ENCODE peak calls at places on chromosomes 13 and 19, in four cellular contexts. J is Peyer's patch, O is sigmoid colon, W is breast epithelium. E is an unnamed sample. For H3K27me3, the result is how much of the 10 kb centered on the place peaks cover.

GRCh38 chr19:932647-933552 is 7.1 kb downstream of the ARID3A start:
- DNase-seq in J (peak), O (peak), W (no peak), E (peak)

GRCh38 chr13:106493569-106493968 is 41.9 kb downstream of the EFNB2 start:
- DNase-seq in O (no peak), J (no peak), W (no peak), E (no peak)

GRCh38 chr13:76293751-76294150 is 592.5 kb downstream of the KCTD12 start:
- DNase-seq in J (no peak), O (no peak), W (no peak), E (no peak)

GRCh38 chr19:40609561-40610395 is 8.6 kb downstream of the LTBP4 start:
- DNase-seq in J (peak), O (peak), W (peak), E (peak)

GRCh38 chr19:7689165-7689564 is 8.5 kb downstream of the TRAPPC5 start:
- DNase-seq in J (no peak), W (no peak), O (no peak), E (no peak)

GRCh38 chr13:99743079-99743478 is 228.5 kb downstream of the ZIC5 start:
- DNase-seq in W (no peak), J (no peak), O (no peak), E (no peak)

GRCh38 chr13:48302920-48303330 is 626 bp upstream of the RB1 start:
- DNase-seq in O (no peak), J (no peak), W (no peak), E (no peak)

GRCh38 chr13:99067160-99067985 is 89.5 kb upstream of the DOCK9 start:
- DNase-seq in J (no peak), W (no peak), O (no peak), E (no peak)

GRCh38 chr13:61084983-61085382 is 330.7 kb downstream of the PCDH20 start:
- DNase-seq in W (no peak), O (no peak), J (no peak), E (no peak)

GRCh38 chr13:74202129-74202528 is 67.9 kb upstream of the KLF12 start:
- DNase-seq in J (no peak), W (no peak), O (no peak), E (no peak)

GRCh38 chr13:43776680-43777079 is 10.1 kb downstream of the ENOX1 start:
- DNase-seq in O (no peak), J (no peak), W (no peak), E (no peak)

GRCh38 chr13:66305960-66306617 is 924.0 kb downstream of the PCDH9 start:
- DNase-seq in J (no peak), O (no peak), W (no peak), E (no peak)

GRCh38 chr19:15199652-15200574 is 882 bp downstream of the NOTCH3 start:
- DNase-seq in J (no peak), W (no peak), O (no peak), E (peak)

GRCh38 chr19:36113895-36114762 is 546 bp downstream of the POLR2I start:
- DNase-seq in W (peak), O (no peak), J (peak), E (peak)

GRCh38 chr13:35675651-35676050 is 199.2 kb upstream of the MAB21L1 start:
- DNase-seq in W (no peak), J (no peak), O (no peak), E (no peak)

GRCh38 chr13:64480648-64481047 is 2749.5 kb downstream of the PCDH9 start:
- DNase-seq in J (no peak), O (no peak), W (no peak), E (no peak)

GRCh38 chr13:73429691-73430090 is 370.9 kb downstream of the KLF5 start:
- DNase-seq in J (no peak), W (no peak), O (no peak), E (no peak)

GRCh38 chr13:70098669-70099068 is 9.0 kb upstream of the ATXN8OS start:
- DNase-seq in O (no peak), J (no peak), W (no peak), E (no peak)

GRCh38 chr13:73171926-73172325 is 113.1 kb downstream of the KLF5 start:
- DNase-seq in J (no peak), W (no peak), O (no peak), E (no peak)

GRCh38 chr19:33248954-33249613 is 23.4 kb upstream of the SLC7A10 start:
- DNase-seq in J (no peak), O (no peak), W (no peak), E (no peak)

GRCh38 chr13:44402902-44403719 is 29.5 kb downstream of the SERP2 start:
- DNase-seq in O (peak), J (no peak), W (peak), E (no peak)

GRCh38 chr13:35818577-35819165 is 312.5 kb downstream of the DCLK1 start:
- DNase-seq in O (no peak), J (no peak), W (no peak), E (no peak)

GRCh38 chr13:108859202-108860012 is 230.0 kb downstream of the MYO16 start:
- DNase-seq in J (no peak), O (no peak), W (no peak), E (no peak)

GRCh38 chr13:49536144-49536873 is 40.6 kb downstream of the PHF11 start:
- DNase-seq in O (no peak), J (no peak), W (no peak), E (no peak)

GRCh38 chr13:66574606-66575005 is 655.5 kb downstream of the PCDH9 start:
- DNase-seq in W (no peak), J (no peak), O (no peak), E (no peak)

GRCh38 chr13:34019870-34020269 is 201.9 kb downstream of the RFC3 start:
- DNase-seq in J (no peak), O (no peak), W (no peak), E (no peak)

GRCh38 chr13:100601716-100602115 is 13.1 kb upstream of the GGACT start:
- DNase-seq in J (no peak), O (no peak), W (no peak), E (no peak)

GRCh38 chr19:3350014-3350663 is 16.2 kb upstream of the NFIC start:
- DNase-seq in J (no peak), W (no peak), O (peak), E (no peak)
- TF ChIP-seq POLR2A in J (no peak), W (no peak), O (no peak), E (no peak)

GRCh38 chr19:5881543-5882299 is 11.4 kb upstream of the FUT5 start:
- DNase-seq in J (no peak), O (no peak), W (no peak), E (no peak)
- TF ChIP-seq CTCF in J (no peak), O (no peak), W (no peak), E (no peak)

DNA sequence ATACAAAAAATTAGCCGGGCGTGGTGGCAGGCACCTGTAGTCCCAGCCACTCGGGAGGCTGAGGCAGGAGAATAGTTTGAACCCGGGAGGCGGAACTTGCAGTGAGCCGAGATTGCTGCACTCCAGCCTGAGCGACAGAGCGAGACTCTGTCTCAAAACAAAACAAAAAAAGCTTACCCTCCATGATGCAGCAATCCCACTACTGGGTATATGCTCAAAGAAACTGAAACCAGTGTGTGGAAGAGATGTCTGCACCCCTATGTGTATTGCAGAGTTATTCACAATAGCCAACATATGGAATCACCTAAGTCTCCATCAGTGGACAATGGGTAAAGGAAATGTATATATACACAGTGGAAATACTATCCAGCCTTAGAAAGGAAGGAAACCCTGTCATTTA is 19.6 kb upstream of the TTYH1 start:
- DNase-seq in W (no peak), J (no peak), O (no peak), E (no peak)
- H3K27me3 ChIP-seq in W (under half), J (under half), O (under half), E (under half)

GRCh38 chr13:114065141-114065925 is 67.1 kb downstream of the RASA3 start:
- DNase-seq in W (peak), O (peak), J (peak), E (peak)
- TF ChIP-seq POLR2A in W (no peak), O (no peak), J (no peak), E (peak)

GRCh38 chr13:51778407-51778806 is 25.6 kb downstream of the DHRS12 start:
- DNase-seq in W (no peak), J (no peak), O (no peak), E (no peak)
- TF ChIP-seq CTCF in W (no peak), J (no peak), O (no peak), E (no peak)